ENCODE peak calls at places on chromosomes 13 and 19, in five cellular contexts. One of them, this sample, is unnamed.

GRCh38 chr13:50124536-50125305 is 109.5 kb downstream of the KCNRG start:
- DNase-seq in heart left ventricle: peak; percentile 98
- DNase-seq in fibroblast of lung: peak; percentile 96
- DNase-seq in body of pancreas: peak; percentile 52
- DNase-seq in heart right ventricle: peak; percentile 54
- DNase-seq in this sample: peak; percentile 97

GRCh38 chr13:98657506-98658085 is 80.7 kb upstream of the STK24 start:
- DNase-seq in fibroblast of lung: no peak
- DNase-seq in heart left ventricle: no peak
- DNase-seq in body of pancreas: no peak
- DNase-seq in heart right ventricle: no peak
- DNase-seq in this sample: no peak

GRCh38 chr13:37058801-37059135 is 720 bp downstream of the SUPT20H start:
- DNase-seq in body of pancreas: no peak
- DNase-seq in heart left ventricle: no peak
- DNase-seq in fibroblast of lung: no peak
- DNase-seq in heart right ventricle: no peak
- DNase-seq in this sample: peak; percentile 61

GRCh38 chr19:30083125-30083681 is 141.2 kb downstream of the URI1 start:
- DNase-seq in fibroblast of lung: no peak
- DNase-seq in heart left ventricle: no peak
- DNase-seq in body of pancreas: no peak
- DNase-seq in heart right ventricle: no peak
- DNase-seq in this sample: no peak

GRCh38 chr19:33195711-33196347 is 1.7 kb downstream of the LRP3 start:
- DNase-seq in heart left ventricle: no peak
- DNase-seq in heart right ventricle: no peak
- DNase-seq in fibroblast of lung: no peak
- DNase-seq in body of pancreas: no peak
- DNase-seq in this sample: no peak

GRCh38 chr19:58325623-58326022 is 1.2 kb upstream of the ZSCAN22 start:
- DNase-seq in body of pancreas: no peak
- DNase-seq in heart right ventricle: no peak
- DNase-seq in fibroblast of lung: no peak
- DNase-seq in heart left ventricle: no peak
- DNase-seq in this sample: no peak

GRCh38 chr19:7004313-7004931 is 16.8 kb downstream of the MBD3L2B start:
- DNase-seq in body of pancreas: no peak
- DNase-seq in fibroblast of lung: peak; percentile 46
- DNase-seq in heart left ventricle: no peak
- DNase-seq in heart right ventricle: no peak
- DNase-seq in this sample: peak; percentile 54

GRCh38 chr19:56317749-56318148 is 3.1 kb upstream of the ZSCAN5A start:
- DNase-seq in heart left ventricle: no peak
- DNase-seq in body of pancreas: no peak
- DNase-seq in heart right ventricle: no peak
- DNase-seq in fibroblast of lung: no peak
- DNase-seq in this sample: no peak

GRCh38 chr13:54875111-54875510 is 1846.5 kb downstream of the OLFM4 start:
- DNase-seq in body of pancreas: no peak
- DNase-seq in fibroblast of lung: no peak
- DNase-seq in heart right ventricle: no peak
- DNase-seq in heart left ventricle: no peak
- DNase-seq in this sample: no peak

GRCh38 chr19:13640611-13641010 is 123.7 kb upstream of the MRI1 start:
- DNase-seq in heart right ventricle: no peak
- DNase-seq in heart left ventricle: no peak
- DNase-seq in fibroblast of lung: no peak
- DNase-seq in body of pancreas: no peak
- DNase-seq in this sample: no peak

GRCh38 chr19:5718032-5718578 is 1.8 kb downstream of the LONP1 start:
- DNase-seq in body of pancreas: no peak
- DNase-seq in fibroblast of lung: peak; percentile 52
- DNase-seq in heart right ventricle: no peak
- DNase-seq in heart left ventricle: no peak
- DNase-seq in this sample: no peak

GRCh38 chr13:26853272-26853818 is 92.8 kb upstream of the GPR12 start:
- DNase-seq in heart left ventricle: no peak
- DNase-seq in heart right ventricle: no peak
- DNase-seq in body of pancreas: no peak
- DNase-seq in fibroblast of lung: no peak
- DNase-seq in this sample: no peak

GRCh38 chr13:24459234-24459633 is 53.3 kb downstream of the PARP4 start:
- DNase-seq in body of pancreas: no peak
- DNase-seq in fibroblast of lung: peak; percentile 93
- DNase-seq in heart left ventricle: no peak
- DNase-seq in heart right ventricle: no peak
- DNase-seq in this sample: peak; percentile 7

GRCh38 chr13:110557082-110557481 is 4.4 kb downstream of the RAB20 start:
- DNase-seq in heart left ventricle: no peak
- DNase-seq in fibroblast of lung: no peak
- DNase-seq in body of pancreas: no peak
- DNase-seq in heart right ventricle: no peak
- DNase-seq in this sample: no peak

GRCh38 chr13:66803759-66804456 is 426.2 kb downstream of the PCDH9 start:
- DNase-seq in heart left ventricle: no peak
- DNase-seq in fibroblast of lung: no peak
- DNase-seq in heart right ventricle: no peak
- DNase-seq in body of pancreas: no peak
- DNase-seq in this sample: no peak

GRCh38 chr13:78655007-78655406 is 3.9 kb downstream of the OBI1 start:
- DNase-seq in body of pancreas: no peak
- DNase-seq in heart right ventricle: no peak
- DNase-seq in heart left ventricle: no peak
- DNase-seq in fibroblast of lung: no peak
- DNase-seq in this sample: no peak

GRCh38 chr13:46181799-46182490 is at the start of gene LCP1:
- DNase-seq in body of pancreas: no peak
- DNase-seq in heart right ventricle: no peak
- DNase-seq in fibroblast of lung: no peak
- DNase-seq in heart left ventricle: no peak
- DNase-seq in this sample: no peak

GRCh38 chr19:14503285-14503684 is 7.4 kb upstream of the GIPC1 start:
- DNase-seq in heart right ventricle: no peak
- DNase-seq in fibroblast of lung: no peak
- DNase-seq in heart left ventricle: no peak
- DNase-seq in body of pancreas: no peak
- DNase-seq in this sample: no peak

GRCh38 chr19:40744554-40745401 is 5.5 kb downstream of the ACTMAP start:
- DNase-seq in body of pancreas: peak; percentile 24
- DNase-seq in heart right ventricle: no peak
- DNase-seq in fibroblast of lung: no peak
- DNase-seq in heart left ventricle: no peak
- DNase-seq in this sample: no peak

GRCh38 chr19:294819-295686 is 3.9 kb upstream of the PLPP2 start:
- DNase-seq in heart right ventricle: no peak
- DNase-seq in body of pancreas: peak; percentile 55
- DNase-seq in heart left ventricle: no peak
- DNase-seq in fibroblast of lung: no peak
- DNase-seq in this sample: peak; percentile 49

GRCh38 chr19:11198175-11198534 is 810 bp upstream of the KANK2 start:
- DNase-seq in heart left ventricle: no peak
- DNase-seq in fibroblast of lung: no peak
- DNase-seq in heart right ventricle: no peak
- DNase-seq in body of pancreas: no peak
- DNase-seq in this sample: no peak

GRCh38 chr13:26991508-26992181 is 180.0 kb downstream of the USP12 start:
- DNase-seq in heart left ventricle: no peak
- DNase-seq in body of pancreas: peak; percentile 63
- DNase-seq in heart right ventricle: no peak
- DNase-seq in fibroblast of lung: peak; percentile 32
- DNase-seq in this sample: no peak

GRCh38 chr19:46372901-46373572 is 26.1 kb downstream of the PPP5C start:
- DNase-seq in heart left ventricle: no peak
- DNase-seq in body of pancreas: no peak
- DNase-seq in fibroblast of lung: no peak
- DNase-seq in heart right ventricle: no peak
- DNase-seq in this sample: peak; percentile 75

GRCh38 chr13:36819811-36820140 is 754 bp downstream of the RFXAP start:
- DNase-seq in fibroblast of lung: peak; percentile 37
- DNase-seq in heart right ventricle: no peak
- DNase-seq in body of pancreas: no peak
- DNase-seq in heart left ventricle: peak; percentile 25
- DNase-seq in this sample: peak; percentile 61

GRCh38 chr13:95709101-95709500 is 32.2 kb downstream of the DNAJC3 start:
- DNase-seq in fibroblast of lung: peak; percentile 36
- DNase-seq in body of pancreas: no peak
- DNase-seq in heart left ventricle: no peak
- DNase-seq in heart right ventricle: no peak
- DNase-seq in this sample: no peak

GRCh38 chr19:18415177-18415867 is 3.9 kb upstream of the SSBP4 start:
- DNase-seq in body of pancreas: no peak
- DNase-seq in heart left ventricle: peak; percentile 90
- DNase-seq in heart right ventricle: peak; percentile 77
- DNase-seq in fibroblast of lung: peak; percentile 65
- DNase-seq in this sample: peak; percentile 99

GRCh38 chr13:39803156-39803555 is 147.7 kb downstream of the COG6 start:
- DNase-seq in body of pancreas: no peak
- DNase-seq in heart left ventricle: no peak
- DNase-seq in heart right ventricle: no peak
- DNase-seq in fibroblast of lung: no peak
- DNase-seq in this sample: no peak

GRCh38 chr19:35903550-35904179 is 1.3 kb downstream of the HCST start:
- DNase-seq in body of pancreas: peak; percentile 64
- DNase-seq in heart right ventricle: peak; percentile 70
- DNase-seq in heart left ventricle: peak; percentile 80
- DNase-seq in fibroblast of lung: peak; percentile 51
- DNase-seq in this sample: peak; percentile 90

GRCh38 chr13:43227721-43228120 is 204.3 kb downstream of the DNAJC15 start:
- DNase-seq in body of pancreas: no peak
- DNase-seq in fibroblast of lung: no peak
- DNase-seq in heart right ventricle: no peak
- DNase-seq in heart left ventricle: no peak
- DNase-seq in this sample: no peak

GRCh38 chr19:51450730-51451307 is 7.4 kb downstream of the SIGLEC8 start:
- DNase-seq in heart right ventricle: no peak
- DNase-seq in fibroblast of lung: no peak
- DNase-seq in heart left ventricle: no peak
- DNase-seq in body of pancreas: no peak
- DNase-seq in this sample: no peak

GRCh38 chr13:113110048-113110851 is 4.7 kb downstream of the F7 start:
- DNase-seq in heart right ventricle: no peak
- DNase-seq in heart left ventricle: no peak
- DNase-seq in fibroblast of lung: no peak
- DNase-seq in body of pancreas: peak; percentile 14
- DNase-seq in this sample: peak; percentile 29

GRCh38 chr19:2766594-2767372 is 16.3 kb downstream of the SGTA start:
- DNase-seq in heart right ventricle: no peak
- DNase-seq in fibroblast of lung: no peak
- DNase-seq in body of pancreas: no peak
- DNase-seq in heart left ventricle: peak; percentile 16
- DNase-seq in this sample: no peak
- H3K36me3 ChIP-seq in heart right ventricle: no peaks in the 10 kb centered on the region
- H3K36me3 ChIP-seq in fibroblast of lung: peaks cover 10% of the 10 kb centered on the region
- H3K36me3 ChIP-seq in body of pancreas: peaks cover 8% of the 10 kb centered on the region
- H3K36me3 ChIP-seq in heart left ventricle: peaks cover 68% of the 10 kb centered on the region
- H3K36me3 ChIP-seq in this sample: peaks cover 42% of the 10 kb centered on the region

GRCh38 chr13:68995972-68996670 is 1111.5 kb upstream of the ATXN8OS start:
- DNase-seq in fibroblast of lung: no peak
- DNase-seq in heart right ventricle: no peak
- DNase-seq in body of pancreas: no peak
- DNase-seq in heart left ventricle: no peak
- DNase-seq in this sample: no peak
- H3K36me3 ChIP-seq in fibroblast of lung: no peaks in the 10 kb centered on the region
- H3K36me3 ChIP-seq in heart right ventricle: no peaks in the 10 kb centered on the region
- H3K36me3 ChIP-seq in body of pancreas: no peaks in the 10 kb centered on the region
- H3K36me3 ChIP-seq in heart left ventricle: no peaks in the 10 kb centered on the region
- H3K36me3 ChIP-seq in this sample: no peaks in the 10 kb centered on the region

DNA sequence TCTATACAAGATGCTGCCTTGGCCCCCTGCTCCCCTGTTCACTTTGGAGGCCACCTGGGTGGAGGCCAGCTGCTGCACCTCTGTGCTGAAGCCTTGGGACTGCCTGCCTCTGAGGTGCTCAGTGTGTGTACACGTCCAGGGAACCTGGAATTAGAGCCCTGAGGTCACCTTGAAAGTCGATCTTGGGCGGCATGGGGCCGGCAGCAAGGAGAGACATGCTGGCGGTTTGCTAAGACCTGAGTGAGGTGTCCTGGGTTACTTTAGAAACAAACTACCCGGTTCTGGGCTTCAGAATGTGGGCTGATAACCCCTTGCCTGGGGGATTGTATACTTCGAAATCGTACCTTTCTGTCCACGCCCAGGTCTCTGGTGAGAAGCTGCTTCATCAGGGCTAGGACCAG is 25.5 kb downstream of the TSSK6 start:
- DNase-seq in heart right ventricle: no peak
- DNase-seq in body of pancreas: peak; percentile 40
- DNase-seq in heart left ventricle: no peak
- DNase-seq in fibroblast of lung: no peak
- DNase-seq in this sample: no peak
- H3K36me3 ChIP-seq in heart right ventricle: no peaks in the 10 kb centered on the region
- H3K36me3 ChIP-seq in body of pancreas: peaks cover 4% of the 10 kb centered on the region
- H3K36me3 ChIP-seq in heart left ventricle: peaks cover 23% of the 10 kb centered on the region
- H3K36me3 ChIP-seq in fibroblast of lung: peaks cover 16% of the 10 kb centered on the region
- H3K36me3 ChIP-seq in this sample: peaks cover 25% of the 10 kb centered on the region

DNA sequence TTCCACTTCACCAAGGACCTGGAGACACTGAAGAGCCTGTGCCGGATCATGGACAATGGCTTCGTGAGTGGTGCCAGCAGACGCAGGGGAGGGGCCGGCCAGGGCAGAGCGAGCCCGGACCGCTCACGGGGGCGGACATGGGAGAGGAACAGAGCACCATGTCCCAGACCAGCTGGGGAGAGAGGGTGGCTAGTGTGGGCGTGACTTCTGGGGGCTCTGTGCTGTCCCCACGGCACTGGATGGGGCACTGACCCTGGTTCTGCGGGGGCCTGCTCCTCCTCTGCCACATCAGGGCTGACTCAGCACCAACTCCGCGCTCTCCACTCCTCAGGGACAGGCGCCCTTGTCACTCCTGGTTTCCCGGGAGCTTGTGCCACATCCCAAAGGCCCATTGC is 7.6 kb downstream of the PTOV1 start:
- DNase-seq in fibroblast of lung: no peak
- DNase-seq in heart right ventricle: no peak
- DNase-seq in heart left ventricle: no peak
- DNase-seq in body of pancreas: no peak
- DNase-seq in this sample: no peak
- H3K36me3 ChIP-seq in fibroblast of lung: peaks cover 51% of the 10 kb centered on the region
- H3K36me3 ChIP-seq in heart right ventricle: no peaks in the 10 kb centered on the region
- H3K36me3 ChIP-seq in heart left ventricle: peaks cover 77% of the 10 kb centered on the region
- H3K36me3 ChIP-seq in body of pancreas: peaks cover 20% of the 10 kb centered on the region
- H3K36me3 ChIP-seq in this sample: peaks cover 83% of the 10 kb centered on the region

DNA sequence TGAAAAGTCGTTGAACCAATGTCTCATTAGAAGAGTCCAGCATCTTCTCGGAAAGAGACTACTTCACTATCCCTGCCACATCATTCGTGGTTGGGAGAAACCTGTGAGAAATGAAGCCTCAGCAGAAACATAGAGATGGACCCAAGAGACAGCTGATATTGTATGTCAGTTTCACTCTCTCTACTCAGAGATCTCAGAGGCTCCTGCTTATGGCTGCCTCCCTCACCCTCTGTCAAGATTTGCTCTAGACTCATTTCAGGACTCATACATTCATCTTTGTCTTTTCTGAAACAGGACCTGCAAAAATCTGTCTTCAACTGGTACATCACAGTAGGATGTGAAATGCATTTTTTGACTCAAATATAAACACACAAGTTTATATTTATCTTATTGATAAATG is 1833.8 kb upstream of the PCDH20 start:
- DNase-seq in fibroblast of lung: no peak
- DNase-seq in heart right ventricle: no peak
- DNase-seq in body of pancreas: no peak
- DNase-seq in heart left ventricle: no peak
- DNase-seq in this sample: no peak
- H3K36me3 ChIP-seq in fibroblast of lung: no peaks in the 10 kb centered on the region
- H3K36me3 ChIP-seq in heart right ventricle: no peaks in the 10 kb centered on the region
- H3K36me3 ChIP-seq in body of pancreas: no peaks in the 10 kb centered on the region
- H3K36me3 ChIP-seq in heart left ventricle: no peaks in the 10 kb centered on the region
- H3K36me3 ChIP-seq in this sample: no peaks in the 10 kb centered on the region